ENCODE peak calls at places on chromosome 7, in seven cellular contexts. W, Q, R, E, H, V and O are unnamed samples.

GRCh38 chr7:142440219-142441073 is 182.6 kb upstream of the PRSS58 start:
- DNase-seq in V (peak; percentile 89), E (no peak), W (no peak), R (no peak), Q (no peak), H (no peak), O (no peak)

GRCh38 chr7:157581740-157582139 is 244.9 kb downstream of the DNAJB6 start:
- DNase-seq in E (no peak), H (no peak), W (peak; percentile 29), Q (no peak), V (no peak), R (no peak), O (peak; percentile 35)

GRCh38 chr7:35967366-35968139 is 166.7 kb downstream of the SEPTIN7 start:
- DNase-seq in Q (no peak), E (no peak), H (no peak), R (no peak), W (no peak), V (no peak), O (peak; percentile 61)

GRCh38 chr7:121323934-121324333 is 4.9 kb upstream of the WNT16 start:
- DNase-seq in H (no peak), V (no peak), E (no peak), Q (no peak), W (no peak), R (no peak), O (no peak)

GRCh38 chr7:157666530-157667040 is 329.8 kb downstream of the DNAJB6 start:
- DNase-seq in E (no peak), V (no peak), Q (no peak), H (no peak), R (no peak), W (no peak), O (peak; percentile 37)

GRCh38 chr7:31775511-31775910 is 88.5 kb downstream of the PPP1R17 start:
- DNase-seq in H (no peak), Q (peak; percentile 3), R (no peak), V (no peak), E (no peak), W (no peak), O (no peak)

GRCh38 chr7:17069146-17069545 is 187.4 kb upstream of the AGR3 start:
- DNase-seq in W (no peak), H (no peak), Q (no peak), E (no peak), V (no peak), R (no peak), O (no peak)

GRCh38 chr7:117012284-117013174 is 59.2 kb downstream of the ST7 start:
- DNase-seq in Q (no peak), R (no peak), W (no peak), E (no peak), V (peak; percentile 32), H (no peak), O (no peak)

GRCh38 chr7:143318661-143319060 is 2.8 kb downstream of the CLCN1 start:
- DNase-seq in E (no peak), V (no peak), H (peak; percentile 42), R (no peak), Q (no peak), W (no peak), O (no peak)

GRCh38 chr7:102872460-102872859 is 40.3 kb upstream of the LRRC17 start:
- DNase-seq in H (no peak), W (no peak), R (no peak), Q (no peak), E (no peak), V (peak; percentile 93), O (no peak)